ENCODE peak calls at places on chromosomes 5 and 9, in six cellular contexts. T is A549, L is HFF-Myc, C is GM12878, Q is HCT116, P is fibroblast of mammary gland. Y is an unnamed sample.

GRCh38 chr5:154206291-154206690 is 15.8 kb downstream of the GALNT10 start:
- DNase-seq in C (no peak), P (no peak), L (no peak), T (no peak), Q (no peak), Y (no peak)

GRCh38 chr9:6845881-6846280 is 88.1 kb downstream of the KDM4C start:
- DNase-seq in T (peak; percentile 59), C (no peak), L (no peak), Q (peak; percentile 7), P (no peak), Y (no peak)

GRCh38 chr9:87119328-87119881 is 172.1 kb upstream of the GAS1 start:
- DNase-seq in Q (no peak), C (no peak), L (peak; percentile 76), P (peak; percentile 90), T (no peak), Y (peak; percentile 83)

GRCh38 chr9:126151671-126152050 is 175.0 kb upstream of the MVB12B start:
- DNase-seq in Q (no peak), L (no peak), P (no peak), C (no peak), T (no peak), Y (no peak)

GRCh38 chr9:114580609-114581193 is 6.9 kb upstream of the ATP6V1G1 start:
- DNase-seq in P (no peak), Q (no peak), T (no peak), L (no peak), C (no peak), Y (no peak)

GRCh38 chr5:69079556-69079955 is 14.3 kb upstream of the SLC30A5 start:
- DNase-seq in P (no peak), L (no peak), C (no peak), T (no peak), Q (no peak), Y (no peak)

GRCh38 chr5:153960269-153961215 is 78.2 kb downstream of the FAM114A2 start:
- DNase-seq in L (no peak), C (no peak), P (peak; percentile 34), T (no peak), Q (no peak), Y (no peak)

GRCh38 chr9:137457406-137458193 is 1.5 kb downstream of the NSMF start:
- DNase-seq in T (no peak), C (no peak), L (no peak), P (no peak), Q (no peak), Y (no peak)

GRCh38 chr9:135456436-135457104 is 23.0 kb upstream of the PPP1R26 start:
- DNase-seq in T (no peak), L (no peak), C (no peak), Q (no peak), P (no peak), Y (no peak)

GRCh38 chr9:111728617-111729366 is 65.9 kb downstream of the SHOC1 start:
- DNase-seq in T (peak; percentile 88), Q (peak; percentile 87), L (peak; percentile 80), P (peak; percentile 91), C (no peak), Y (peak; percentile 95)

GRCh38 chr9:21558627-21559401 is 76.7 kb upstream of the IFNE start:
- DNase-seq in T (peak; percentile 79), L (no peak), C (no peak), Q (no peak), P (no peak), Y (peak; percentile 64)

GRCh38 chr5:23655674-23656073 is 148.3 kb downstream of the PRDM9 start:
- DNase-seq in C (no peak), P (peak; percentile 9), T (no peak), L (no peak), Q (no peak), Y (no peak)

GRCh38 chr9:70829591-70830265 is 291.7 kb downstream of the TRPM3 start:
- DNase-seq in Q (no peak), L (no peak), T (no peak), C (no peak), P (peak; percentile 6), Y (no peak)

GRCh38 chr5:36651775-36652685 is 45.6 kb downstream of the SLC1A3 start:
- DNase-seq in L (no peak), P (no peak), T (no peak), C (no peak), Q (no peak), Y (no peak)

GRCh38 chr9:35552376-35552775 is 52.7 kb upstream of the TESK1 start:
- DNase-seq in Q (no peak), P (peak; percentile 42), T (no peak), L (no peak), C (no peak), Y (no peak)

GRCh38 chr5:84685121-84685520 is 300.4 kb upstream of the EDIL3 start:
- DNase-seq in P (no peak), L (no peak), Q (no peak), T (no peak), C (no peak), Y (no peak)

GRCh38 chr9:77543131-77543822 is 104.8 kb downstream of the GNA14 start:
- DNase-seq in L (no peak), P (no peak), T (no peak), Q (no peak), C (no peak), Y (no peak)

GRCh38 chr5:149251546-149251945 is 20.1 kb upstream of the AFAP1L1 start:
- DNase-seq in L (no peak), Q (no peak), C (no peak), T (no peak), P (no peak), Y (no peak)

GRCh38 chr5:72991394-72991793 is 35.6 kb downstream of the FCHO2 start:
- DNase-seq in C (no peak), T (no peak), P (no peak), Q (no peak), L (no peak), Y (peak; percentile 13)

GRCh38 chr5:3891118-3891517 is 295.5 kb downstream of the IRX1 start:
- DNase-seq in L (no peak), C (no peak), T (no peak), Q (no peak), P (no peak), Y (no peak)

GRCh38 chr5:153618857-153619256 is 128.4 kb downstream of the GRIA1 start:
- DNase-seq in Q (no peak), P (peak; percentile 15), C (no peak), L (no peak), T (no peak), Y (no peak)

GRCh38 chr9:69411931-69412740 is 87.1 kb downstream of the ENTREP1 start:
- DNase-seq in Q (no peak), C (no peak), L (no peak), T (no peak), P (no peak), Y (no peak)

GRCh38 chr5:103973669-103974068 is 411.1 kb upstream of the NUDT12 start:
- DNase-seq in Q (no peak), L (no peak), C (no peak), T (peak; percentile 9), P (no peak), Y (no peak)
- TF ChIP-seq CTCF in Q (no peak), L (peak; percentile 36), C (peak; percentile 26), T (no peak), P (peak; percentile 21), Y (peak; percentile 33)

DNA sequence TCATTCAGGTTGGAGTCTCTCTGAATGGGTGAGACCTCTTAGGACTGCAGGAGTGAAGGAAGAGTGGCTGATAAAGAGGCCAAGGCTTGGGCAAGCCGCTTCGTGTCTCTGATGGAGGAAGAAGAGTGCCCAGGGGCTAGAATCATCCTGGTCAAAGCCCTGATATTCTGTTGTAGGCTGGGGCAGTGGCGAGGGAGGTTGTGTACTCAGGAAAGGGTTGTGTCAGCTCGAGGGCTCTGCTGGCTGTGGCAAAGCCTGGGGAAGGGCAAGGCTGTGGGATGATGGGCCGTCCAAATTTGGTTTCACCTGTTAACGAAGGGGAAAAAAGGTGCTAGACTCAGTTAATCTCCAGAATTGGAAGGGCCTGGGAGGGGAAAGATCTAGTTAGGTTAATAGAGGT is 2.4 kb upstream of the TRMT10B start:
- DNase-seq in C (no peak), P (no peak), Q (no peak), L (no peak), T (no peak), Y (no peak)
- H3K4me3 ChIP-seq in C (no peak overlapping the region), P (no peak overlapping the region), Q (no peak overlapping the region), L (no peak overlapping the region), T (no peak overlapping the region), Y (no peak overlapping the region)

GRCh38 chr9:104864675-104865104 is 63.3 kb downstream of the ABCA1 start:
- DNase-seq in L (peak; percentile 86), Q (no peak), C (no peak), P (peak; percentile 98), T (no peak), Y (peak; percentile 78)

GRCh38 chr9:104860280-104860679 is 67.7 kb downstream of the ABCA1 start:
- DNase-seq in C (no peak), P (no peak), T (no peak), Q (no peak), L (no peak), Y (no peak)

GRCh38 chr9:104866186-104866585 is 61.8 kb downstream of the ABCA1 start:
- DNase-seq in P (peak; percentile 89), C (no peak), Q (no peak), T (no peak), L (no peak), Y (peak; percentile 35)

GRCh38 chr9:104861406-104861805 is 66.5 kb downstream of the ABCA1 start:
- DNase-seq in Q (no peak), C (no peak), T (no peak), L (no peak), P (no peak), Y (no peak)

GRCh38 chr9:104863180-104863883 is 64.6 kb downstream of the ABCA1 start:
- DNase-seq in P (peak; percentile 94), L (peak; percentile 66), Q (peak; percentile 44), C (peak; percentile 7), T (peak; percentile 68), Y (peak; percentile 83)
- TF ChIP-seq CTCF in P (peak; percentile 94), L (peak; percentile 86), Q (peak; percentile 81), C (peak; percentile 78), T (peak; percentile 80), Y (peak; percentile 90)

GRCh38 chr5:83471405-83472212 is at the start of gene VCAN:
- DNase-seq in P (peak; percentile 86), C (no peak), T (peak; percentile 47), L (no peak), Q (peak; percentile 53), Y (peak; percentile 91)

GRCh38 chr5:83470516-83470915 is 1.0 kb upstream of the VCAN start:
- DNase-seq in C (no peak), T (no peak), L (no peak), P (no peak), Q (no peak), Y (no peak)

GRCh38 chr5:83472508-83473343 is 1.2 kb downstream of the VCAN start:
- DNase-seq in P (peak; percentile 67), Q (no peak), C (no peak), T (peak; percentile 39), L (no peak), Y (peak; percentile 22)

GRCh38 chr5:83472213-83472507 is 616 bp downstream of the VCAN start:
- DNase-seq in C (no peak), L (no peak), P (no peak), Q (no peak), T (no peak), Y (no peak)

DNA sequence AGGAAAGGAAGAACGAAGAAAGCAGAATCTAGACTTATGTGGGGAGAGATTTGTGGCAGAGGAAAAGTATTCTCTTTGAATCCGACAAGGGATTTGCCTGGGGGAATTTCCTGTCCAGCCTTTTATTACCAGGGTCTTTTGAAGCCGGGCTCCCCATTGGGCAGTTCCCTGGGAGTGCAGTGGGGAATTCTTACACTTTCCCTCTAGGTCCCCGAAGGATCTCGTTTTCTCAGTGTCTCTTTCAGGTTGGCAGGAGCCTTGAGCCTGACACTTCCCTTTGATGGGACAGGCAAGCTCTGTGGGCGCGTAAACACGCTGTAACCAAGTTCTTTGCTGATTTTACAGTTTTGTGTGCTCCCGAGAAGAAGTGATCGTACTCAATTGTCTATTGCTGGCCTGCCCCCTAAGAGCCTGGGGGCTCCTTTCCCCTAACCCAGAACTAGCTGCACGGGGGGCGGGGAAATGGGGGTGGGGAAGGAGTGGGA is 582 bp upstream of the VCAN start:
- DNase-seq in L (no peak), T (no peak), Q (no peak), P (no peak), C (no peak), Y (peak; percentile 37)
- H3K4me3 ChIP-seq in L (peak overlapping the region; percentile 78), T (peak overlapping the region; percentile 56), Q (peak overlapping the region; percentile 55), P (peak overlapping the region; percentile 81), C (peak overlapping the region; percentile 38), Y (peak overlapping the region; percentile 85)

Y was measured in astrocyte of the spinal cord.